ENCODE peak calls at places on chromosome 19, in seven cellular contexts. One of them, this sample, is unnamed.
A peak's percentile ranks its signal among the peaks of the same experiment; 100 is the strongest.

GRCh38 chr19:5563941-5564612 is 3.7 kb downstream of the TINCR start:
- DNase-seq in BJ: peak; percentile 23
- DNase-seq in cardiac fibroblast: peak; percentile 11
- DNase-seq in thoracic aorta: no peak
- DNase-seq in upper lobe of right lung: no peak
- DNase-seq in Panc1: no peak
- DNase-seq in omental fat pad: no peak
- DNase-seq in this sample: no peak

GRCh38 chr19:45677351-45678230 is 9.6 kb downstream of the GIPR start:
- DNase-seq in BJ: no peak
- DNase-seq in cardiac fibroblast: peak; percentile 92
- DNase-seq in thoracic aorta: no peak
- DNase-seq in upper lobe of right lung: peak; percentile 95
- DNase-seq in Panc1: no peak
- DNase-seq in omental fat pad: peak; percentile 88
- DNase-seq in this sample: peak; percentile 49

GRCh38 chr19:42172261-42172660 is 40.0 kb upstream of the POU2F2 start:
- DNase-seq in BJ: no peak
- DNase-seq in cardiac fibroblast: no peak
- DNase-seq in thoracic aorta: no peak
- DNase-seq in upper lobe of right lung: no peak
- DNase-seq in Panc1: no peak
- DNase-seq in omental fat pad: no peak
- DNase-seq in this sample: no peak

GRCh38 chr19:33350538-33351309 is 22.8 kb upstream of the CEBPG start:
- DNase-seq in BJ: no peak
- DNase-seq in cardiac fibroblast: peak; percentile 79
- DNase-seq in thoracic aorta: no peak
- DNase-seq in upper lobe of right lung: no peak
- DNase-seq in Panc1: no peak
- DNase-seq in omental fat pad: no peak
- DNase-seq in this sample: no peak

GRCh38 chr19:43498233-43498830 is 6.2 kb downstream of the PHLDB3 start:
- DNase-seq in BJ: no peak
- DNase-seq in cardiac fibroblast: no peak
- DNase-seq in thoracic aorta: no peak
- DNase-seq in upper lobe of right lung: no peak
- DNase-seq in Panc1: no peak
- DNase-seq in omental fat pad: no peak
- DNase-seq in this sample: no peak

GRCh38 chr19:56538761-56539263 is at the start of gene ZFP28:
- DNase-seq in BJ: no peak
- DNase-seq in cardiac fibroblast: no peak
- DNase-seq in thoracic aorta: peak; percentile 31
- DNase-seq in upper lobe of right lung: peak; percentile 90
- DNase-seq in Panc1: no peak
- DNase-seq in omental fat pad: peak; percentile 50
- DNase-seq in this sample: no peak

GRCh38 chr19:8686549-8686948 is 12.0 kb downstream of the ACTL9 start:
- DNase-seq in BJ: no peak
- DNase-seq in cardiac fibroblast: no peak
- DNase-seq in thoracic aorta: no peak
- DNase-seq in upper lobe of right lung: no peak
- DNase-seq in Panc1: no peak
- DNase-seq in omental fat pad: no peak
- DNase-seq in this sample: no peak

GRCh38 chr19:6501740-6502648 is at the start of gene TUBB4A:
- DNase-seq in BJ: no peak
- DNase-seq in cardiac fibroblast: no peak
- DNase-seq in thoracic aorta: no peak
- DNase-seq in upper lobe of right lung: no peak
- DNase-seq in Panc1: no peak
- DNase-seq in omental fat pad: no peak
- DNase-seq in this sample: peak; percentile 90

GRCh38 chr19:5053661-5054060 is 84.7 kb downstream of the KDM4B start:
- DNase-seq in BJ: no peak
- DNase-seq in cardiac fibroblast: no peak
- DNase-seq in thoracic aorta: no peak
- DNase-seq in upper lobe of right lung: no peak
- DNase-seq in Panc1: no peak
- DNase-seq in omental fat pad: no peak
- DNase-seq in this sample: no peak

GRCh38 chr19:7947939-7948338 is 4.5 kb upstream of the TIMM44 start:
- DNase-seq in BJ: no peak
- DNase-seq in cardiac fibroblast: no peak
- DNase-seq in thoracic aorta: no peak
- DNase-seq in upper lobe of right lung: no peak
- DNase-seq in Panc1: no peak
- DNase-seq in omental fat pad: no peak
- DNase-seq in this sample: no peak

GRCh38 chr19:31066385-31066784 is 282.9 kb downstream of the TSHZ3 start:
- DNase-seq in BJ: peak; percentile 9
- DNase-seq in cardiac fibroblast: peak; percentile 5
- DNase-seq in thoracic aorta: no peak
- DNase-seq in upper lobe of right lung: no peak
- DNase-seq in Panc1: peak; percentile 68
- DNase-seq in omental fat pad: no peak
- DNase-seq in this sample: no peak

GRCh38 chr19:18295034-18295451 is 13.6 kb upstream of the JUND start:
- DNase-seq in BJ: no peak
- DNase-seq in cardiac fibroblast: no peak
- DNase-seq in thoracic aorta: no peak
- DNase-seq in upper lobe of right lung: no peak
- DNase-seq in Panc1: no peak
- DNase-seq in omental fat pad: no peak
- DNase-seq in this sample: no peak

GRCh38 chr19:55486971-55487883 is 1.0 kb upstream of the SSC5D start:
- DNase-seq in BJ: peak; percentile 82
- DNase-seq in cardiac fibroblast: peak; percentile 96
- DNase-seq in thoracic aorta: no peak
- DNase-seq in upper lobe of right lung: no peak
- DNase-seq in Panc1: no peak
- DNase-seq in omental fat pad: peak; percentile 65
- DNase-seq in this sample: no peak

GRCh38 chr19:55486043-55486970 is 1.3 kb downstream of the NAT14 start:
- DNase-seq in BJ: no peak
- DNase-seq in cardiac fibroblast: no peak
- DNase-seq in thoracic aorta: no peak
- DNase-seq in upper lobe of right lung: no peak
- DNase-seq in Panc1: no peak
- DNase-seq in omental fat pad: no peak
- DNase-seq in this sample: no peak

GRCh38 chr19:55483681-55484361 is 1.2 kb upstream of the NAT14 start:
- DNase-seq in BJ: no peak
- DNase-seq in cardiac fibroblast: no peak
- DNase-seq in thoracic aorta: no peak
- DNase-seq in upper lobe of right lung: no peak
- DNase-seq in Panc1: no peak
- DNase-seq in omental fat pad: no peak
- DNase-seq in this sample: no peak

GRCh38 chr19:55484571-55485438 is at the start of gene NAT14:
- DNase-seq in BJ: no peak
- DNase-seq in cardiac fibroblast: peak; percentile 70
- DNase-seq in thoracic aorta: no peak
- DNase-seq in upper lobe of right lung: peak; percentile 81
- DNase-seq in Panc1: no peak
- DNase-seq in omental fat pad: no peak
- DNase-seq in this sample: peak; percentile 79

DNA sequence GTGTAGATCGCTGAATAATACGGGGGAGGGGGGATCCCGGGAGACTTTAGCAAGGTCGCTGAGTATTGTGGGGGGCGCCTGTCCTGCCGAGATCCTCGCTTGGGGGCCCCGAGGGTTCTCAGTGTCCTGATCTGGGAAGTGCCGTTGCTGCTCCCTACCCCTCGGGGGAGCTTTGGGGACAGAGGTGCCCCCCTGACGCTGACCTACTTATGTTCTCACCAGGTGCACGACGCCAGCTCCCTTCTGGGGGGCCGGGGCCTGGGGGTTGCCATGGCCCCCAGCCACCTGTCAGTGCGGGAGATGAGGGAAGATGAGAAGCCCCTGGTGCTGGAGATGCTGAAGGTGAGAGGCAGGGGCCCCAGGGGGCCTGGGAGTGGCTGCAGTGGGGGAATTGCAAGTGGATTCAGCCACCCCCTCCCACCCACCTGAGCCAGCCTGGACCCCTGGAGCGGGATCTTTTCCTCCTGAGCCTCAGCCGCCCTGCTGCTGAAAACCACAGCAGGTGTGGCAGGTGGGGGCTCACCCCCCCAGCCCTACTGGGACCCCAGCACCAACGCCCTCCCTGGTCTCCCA is 537 bp downstream of the NAT14 start:
- DNase-seq in BJ: no peak
- DNase-seq in cardiac fibroblast: no peak
- DNase-seq in thoracic aorta: no peak
- DNase-seq in upper lobe of right lung: no peak
- DNase-seq in Panc1: no peak
- DNase-seq in omental fat pad: no peak
- DNase-seq in this sample: no peak
- TF ChIP-seq CTCF in BJ: no peak
- TF ChIP-seq CTCF in cardiac fibroblast: no peak
- TF ChIP-seq CTCF in thoracic aorta: no peak
- TF ChIP-seq CTCF in upper lobe of right lung: no peak
- TF ChIP-seq CTCF in Panc1: no peak
- TF ChIP-seq CTCF in omental fat pad: no peak
- TF ChIP-seq CTCF in this sample: no peak

GRCh38 chr19:40208602-40209001 is 9.6 kb downstream of the TTC9B start:
- DNase-seq in BJ: no peak
- DNase-seq in cardiac fibroblast: no peak
- DNase-seq in thoracic aorta: no peak
- DNase-seq in upper lobe of right lung: no peak
- DNase-seq in Panc1: no peak
- DNase-seq in omental fat pad: no peak
- DNase-seq in this sample: no peak

GRCh38 chr19:40214936-40215335 is 3.2 kb downstream of the TTC9B start:
- DNase-seq in BJ: no peak
- DNase-seq in cardiac fibroblast: no peak
- DNase-seq in thoracic aorta: no peak
- DNase-seq in upper lobe of right lung: no peak
- DNase-seq in Panc1: no peak
- DNase-seq in omental fat pad: no peak
- DNase-seq in this sample: no peak

GRCh38 chr19:40213251-40213793 is 4.9 kb downstream of the TTC9B start:
- DNase-seq in BJ: no peak
- DNase-seq in cardiac fibroblast: no peak
- DNase-seq in thoracic aorta: no peak
- DNase-seq in upper lobe of right lung: no peak
- DNase-seq in Panc1: no peak
- DNase-seq in omental fat pad: no peak
- DNase-seq in this sample: no peak

GRCh38 chr19:40213882-40214570 is 4.2 kb downstream of the TTC9B start:
- DNase-seq in BJ: no peak
- DNase-seq in cardiac fibroblast: no peak
- DNase-seq in thoracic aorta: no peak
- DNase-seq in upper lobe of right lung: no peak
- DNase-seq in Panc1: no peak
- DNase-seq in omental fat pad: no peak
- DNase-seq in this sample: no peak

GRCh38 chr19:40210919-40211318 is 7.3 kb downstream of the TTC9B start:
- DNase-seq in BJ: no peak
- DNase-seq in cardiac fibroblast: no peak
- DNase-seq in thoracic aorta: no peak
- DNase-seq in upper lobe of right lung: no peak
- DNase-seq in Panc1: no peak
- DNase-seq in omental fat pad: no peak
- DNase-seq in this sample: no peak
- TF ChIP-seq CTCF in BJ: no peak
- TF ChIP-seq CTCF in cardiac fibroblast: no peak
- TF ChIP-seq CTCF in thoracic aorta: no peak
- TF ChIP-seq CTCF in upper lobe of right lung: no peak
- TF ChIP-seq CTCF in Panc1: no peak
- TF ChIP-seq CTCF in omental fat pad: no peak
- TF ChIP-seq CTCF in this sample: no peak

GRCh38 chr19:55391702-55392615 is 6.2 kb downstream of the RPL28 start:
- DNase-seq in BJ: no peak
- DNase-seq in cardiac fibroblast: no peak
- DNase-seq in thoracic aorta: no peak
- DNase-seq in upper lobe of right lung: no peak
- DNase-seq in Panc1: no peak
- DNase-seq in omental fat pad: no peak
- DNase-seq in this sample: no peak
- TF ChIP-seq CTCF in BJ: no peak
- TF ChIP-seq CTCF in cardiac fibroblast: no peak
- TF ChIP-seq CTCF in thoracic aorta: no peak
- TF ChIP-seq CTCF in upper lobe of right lung: no peak
- TF ChIP-seq CTCF in Panc1: no peak
- TF ChIP-seq CTCF in omental fat pad: no peak
- TF ChIP-seq CTCF in this sample: no peak

GRCh38 chr19:40714519-40715299 is 2.0 kb downstream of the COQ8B start:
- DNase-seq in BJ: no peak
- DNase-seq in cardiac fibroblast: peak; percentile 97
- DNase-seq in thoracic aorta: peak; percentile 80
- DNase-seq in upper lobe of right lung: peak; percentile 97
- DNase-seq in Panc1: no peak
- DNase-seq in omental fat pad: peak; percentile 88
- DNase-seq in this sample: peak; percentile 95

GRCh38 chr19:40717325-40717879 is 490 bp downstream of the ITPKC start:
- DNase-seq in BJ: no peak
- DNase-seq in cardiac fibroblast: no peak
- DNase-seq in thoracic aorta: no peak
- DNase-seq in upper lobe of right lung: peak; percentile 75
- DNase-seq in Panc1: no peak
- DNase-seq in omental fat pad: no peak
- DNase-seq in this sample: no peak

GRCh38 chr19:40716031-40716654 is 543 bp downstream of the COQ8B start:
- DNase-seq in BJ: no peak
- DNase-seq in cardiac fibroblast: no peak
- DNase-seq in thoracic aorta: peak; percentile 78
- DNase-seq in upper lobe of right lung: no peak
- DNase-seq in Panc1: no peak
- DNase-seq in omental fat pad: peak; percentile 85
- DNase-seq in this sample: no peak

GRCh38 chr19:40717880-40718773 is 1.2 kb downstream of the ITPKC start:
- DNase-seq in BJ: no peak
- DNase-seq in cardiac fibroblast: peak; percentile 36
- DNase-seq in thoracic aorta: no peak
- DNase-seq in upper lobe of right lung: peak; percentile 83
- DNase-seq in Panc1: no peak
- DNase-seq in omental fat pad: no peak
- DNase-seq in this sample: no peak

DNA sequence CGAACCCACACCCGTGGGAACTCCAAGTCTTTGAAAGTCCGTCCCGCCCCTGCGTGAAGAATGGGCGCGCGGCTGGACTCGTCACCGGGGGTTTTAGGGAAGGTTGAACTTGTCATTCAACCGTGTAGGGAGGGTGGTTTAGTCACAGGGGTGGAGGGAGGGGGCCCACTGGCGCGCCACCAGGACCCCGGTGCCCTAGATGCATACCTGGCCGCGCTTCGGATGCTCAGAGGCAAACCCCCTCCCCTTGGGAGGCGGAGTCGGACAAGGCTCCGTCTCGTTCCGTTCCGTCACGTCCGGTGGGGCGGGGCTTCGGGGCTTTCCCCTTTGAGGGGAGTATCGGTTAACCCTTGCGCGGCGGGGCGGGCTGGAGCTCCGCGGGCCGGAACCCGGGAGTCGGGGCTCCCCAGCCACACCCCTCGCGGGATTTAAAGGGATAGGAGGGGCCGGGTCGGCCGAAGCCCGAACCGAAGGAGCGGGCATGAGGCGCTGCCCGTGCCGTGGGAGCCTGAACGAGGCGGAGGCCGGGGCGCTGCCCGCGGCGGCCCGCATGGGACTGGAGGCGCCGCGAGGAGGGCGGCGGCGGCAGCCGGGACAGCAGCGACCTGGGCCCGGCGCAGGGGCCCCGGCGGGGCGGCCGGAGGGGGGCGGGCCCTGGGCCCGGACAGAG is at the start of the genes COQ8B and ITPKC:
- DNase-seq in BJ: peak; percentile 74
- DNase-seq in cardiac fibroblast: peak; percentile 99
- DNase-seq in thoracic aorta: peak; percentile 97
- DNase-seq in upper lobe of right lung: peak; percentile 100
- DNase-seq in Panc1: peak; percentile 79
- DNase-seq in omental fat pad: peak; percentile 100
- DNase-seq in this sample: peak; percentile 100
- TF ChIP-seq CTCF in BJ: no peak
- TF ChIP-seq CTCF in cardiac fibroblast: no peak
- TF ChIP-seq CTCF in thoracic aorta: no peak
- TF ChIP-seq CTCF in upper lobe of right lung: peak; percentile 18
- TF ChIP-seq CTCF in Panc1: no peak
- TF ChIP-seq CTCF in omental fat pad: no peak
- TF ChIP-seq CTCF in this sample: peak; percentile 9

This sample was measured in dorsolateral prefrontal cortex.